ENCODE peak calls at places on chromosomes 7 and 10, in six cellular contexts. K is iris pigment epithelial cell, U is coronary artery, S is upper lobe of right lung, H is NCI-H2029, E is NCI-H1436. F is an unnamed sample.

GRCh38 chr7:32496052-32496813 is 944 bp downstream of the AVL9 start:
- DNase-seq in K (no peak), U (no peak), S (no peak), H (peak; percentile 33), E (no peak), F (no peak)

GRCh38 chr10:126569513-126570447 is 100.7 kb downstream of the C10orf90 start:
- DNase-seq in K (peak; percentile 72), U (no peak), S (no peak), H (no peak), E (no peak), F (no peak)

GRCh38 chr7:84207620-84208019 is 13.0 kb upstream of the SEMA3A start:
- DNase-seq in K (no peak), U (no peak), S (no peak), H (no peak), E (no peak), F (no peak)

GRCh38 chr10:30903397-30904138 is 128.1 kb downstream of the ZNF438 start:
- DNase-seq in K (no peak), U (no peak), S (no peak), H (no peak), E (no peak), F (no peak)

GRCh38 chr10:3196482-3196881 is 23.9 kb upstream of the PITRM1 start:
- DNase-seq in K (no peak), U (no peak), S (no peak), H (no peak), E (no peak), F (no peak)

GRCh38 chr7:121329460-121330052 is 756 bp downstream of the WNT16 start:
- DNase-seq in K (no peak), U (no peak), S (peak; percentile 64), H (peak; percentile 27), E (peak; percentile 41), F (no peak)

GRCh38 chr7:41819645-41820044 is 116.8 kb upstream of the INHBA start:
- DNase-seq in K (no peak), U (no peak), S (no peak), H (no peak), E (no peak), F (no peak)

GRCh38 chr10:91007656-91008055 is 86.8 kb upstream of the ANKRD1 start:
- DNase-seq in K (no peak), U (no peak), S (no peak), H (no peak), E (no peak), F (no peak)

GRCh38 chr7:24438232-24438631 is 135.0 kb upstream of the PALS2 start:
- DNase-seq in K (no peak), U (no peak), S (no peak), H (no peak), E (no peak), F (no peak)

GRCh38 chr7:66626236-66626957 is 2.3 kb upstream of the KCTD7 start:
- DNase-seq in K (peak; percentile 52), U (no peak), S (no peak), H (no peak), E (no peak), F (no peak)

GRCh38 chr7:44213872-44214595 is 13.3 kb downstream of the YKT6 start:
- DNase-seq in K (peak; percentile 43), U (no peak), S (peak; percentile 40), H (peak; percentile 40), E (peak; percentile 14), F (peak; percentile 25)

GRCh38 chr7:30930621-30931020 is 19.0 kb downstream of the AQP1 start:
- DNase-seq in K (no peak), U (no peak), S (peak; percentile 40), H (no peak), E (no peak), F (no peak)

GRCh38 chr10:8174762-8175161 is 120.3 kb downstream of the GATA3 start:
- DNase-seq in K (no peak), U (no peak), S (no peak), H (no peak), E (no peak), F (no peak)

GRCh38 chr10:97922378-97922758 is 72.7 kb downstream of the GOLGA7B start:
- DNase-seq in K (no peak), U (no peak), S (peak; percentile 44), H (no peak), E (no peak), F (no peak)

GRCh38 chr7:75596727-75597614 is 104.9 kb downstream of the SPDYE5 start:
- DNase-seq in K (peak; percentile 33), U (no peak), S (no peak), H (no peak), E (no peak), F (no peak)

GRCh38 chr10:77873558-77874380 is 52.8 kb downstream of the DLG5 start:
- DNase-seq in K (peak; percentile 73), U (no peak), S (peak; percentile 74), H (peak; percentile 80), E (peak; percentile 67), F (no peak)

GRCh38 chr10:77436257-77436780 is 201.3 kb downstream of the KCNMA1 start:
- DNase-seq in K (peak; percentile 40), U (no peak), S (no peak), H (no peak), E (no peak), F (no peak)

GRCh38 chr7:1720325-1720724 is 50.2 kb downstream of the ELFN1 start:
- DNase-seq in K (no peak), U (no peak), S (no peak), H (peak; percentile 44), E (peak; percentile 26), F (no peak)

GRCh38 chr10:132572545-132572937 is 35.0 kb downstream of the INPP5A start:
- DNase-seq in K (peak; percentile 24), U (no peak), S (no peak), H (no peak), E (no peak), F (no peak)

GRCh38 chr7:155192961-155193640 is 104.6 kb upstream of the INSIG1 start:
- DNase-seq in K (no peak), U (peak; percentile 58), S (no peak), H (no peak), E (no peak), F (no peak)

GRCh38 chr7:9498303-9498702 is 1064.9 kb downstream of the NXPH1 start:
- DNase-seq in K (no peak), U (no peak), S (no peak), H (no peak), E (no peak), F (no peak)

GRCh38 chr10:110022716-110023504 is 15.1 kb downstream of the ADD3 start:
- DNase-seq in K (no peak), U (no peak), S (no peak), H (no peak), E (no peak), F (no peak)

GRCh38 chr10:76899490-76899889 is 738.1 kb downstream of the KCNMA1 start:
- DNase-seq in K (no peak), U (no peak), S (no peak), H (no peak), E (no peak), F (no peak)